ENCODE peak calls at places on chromosomes 2 and 18, in five cellular contexts. B is mammary epithelial cell; U is fibroblast of lung; R is hepatocyte; W is CD4-positive, alpha-beta memory T cell. I is an unnamed sample.
A peak's percentile ranks its signal among the peaks of the same experiment; 100 is the strongest.

GRCh38 chr18:2955966-2956521 is 56.9 kb downstream of the LPIN2 start:
- DNase-seq in B (no peak), U (no peak), R (no peak), W (peak; percentile 56), I (no peak)

GRCh38 chr18:79611040-79611681 is 68.4 kb upstream of the CTDP1 start:
- DNase-seq in B (peak; percentile 33), U (peak; percentile 47), R (peak; percentile 78), W (no peak), I (peak; percentile 44)

GRCh38 chr2:72830273-72830672 is 4.4 kb upstream of the EXOC6B start:
- DNase-seq in B (no peak), U (no peak), R (no peak), W (no peak), I (no peak)

GRCh38 chr2:103159018-103159417 is 397.2 kb downstream of the TMEM182 start:
- DNase-seq in B (no peak), U (no peak), R (no peak), W (no peak), I (no peak)

GRCh38 chr2:70541481-70542020 is 12.1 kb downstream of the TGFA start:
- DNase-seq in B (peak; percentile 79), U (no peak), R (no peak), W (no peak), I (no peak)

GRCh38 chr2:101295895-101296294 is 12.6 kb downstream of the RNF149 start:
- DNase-seq in B (no peak), U (peak; percentile 56), R (no peak), W (no peak), I (no peak)

GRCh38 chr18:55549474-55550104 is 38.4 kb downstream of the TCF4 start:
- DNase-seq in B (no peak), U (no peak), R (no peak), W (no peak), I (no peak)

GRCh38 chr2:226795281-226796011 is 4.2 kb downstream of the IRS1 start:
- DNase-seq in B (peak; percentile 48), U (peak; percentile 40), R (no peak), W (no peak), I (no peak)

GRCh38 chr18:34767601-34768027 is 57.5 kb downstream of the DTNA start:
- DNase-seq in B (peak; percentile 93), U (peak; percentile 82), R (no peak), W (no peak), I (no peak)

GRCh38 chr2:124323321-124323720 is 298.2 kb downstream of the CNTNAP5 start:
- DNase-seq in B (no peak), U (peak; percentile 6), R (peak; percentile 56), W (no peak), I (no peak)

GRCh38 chr2:222293660-222294630 is 4.9 kb downstream of the PAX3 start:
- DNase-seq in B (no peak), U (no peak), R (no peak), W (no peak), I (no peak)

GRCh38 chr2:64941751-64942150 is 47.4 kb upstream of the SLC1A4 start:
- DNase-seq in B (no peak), U (no peak), R (no peak), W (no peak), I (no peak)

GRCh38 chr2:201860541-201861154 is 54.3 kb downstream of the CDK15 start:
- DNase-seq in B (peak; percentile 65), U (peak; percentile 91), R (peak; percentile 84), W (peak; percentile 50), I (peak; percentile 76)

GRCh38 chr2:191103793-191104192 is 47.0 kb downstream of the STAT4 start:
- DNase-seq in B (peak; percentile 52), U (no peak), R (no peak), W (no peak), I (no peak)

GRCh38 chr2:205731521-205731965 is 49.2 kb downstream of the NRP2 start:
- DNase-seq in B (no peak), U (peak; percentile 86), R (peak; percentile 50), W (no peak), I (no peak)

GRCh38 chr2:15952451-15953142 is 12.2 kb downstream of the MYCN start:
- DNase-seq in B (no peak), U (no peak), R (no peak), W (no peak), I (no peak)

GRCh38 chr18:39742015-39742466 is 2176.4 kb upstream of the CELF4 start:
- DNase-seq in B (no peak), U (peak; percentile 51), R (peak; percentile 8), W (no peak), I (no peak)

GRCh38 chr2:173963323-173963816 is 1.8 kb downstream of the SP3 start:
- DNase-seq in B (peak; percentile 69), U (peak; percentile 83), R (peak; percentile 73), W (peak; percentile 84), I (no peak)

GRCh38 chr18:54671291-54671881 is 80.3 kb downstream of the DYNAP start:
- DNase-seq in B (peak; percentile 11), U (peak; percentile 62), R (peak; percentile 52), W (peak; percentile 17), I (no peak)

GRCh38 chr2:88265352-88265960 is 95.3 kb downstream of the THNSL2 start:
- DNase-seq in B (no peak), U (peak; percentile 18), R (peak; percentile 51), W (no peak), I (no peak)

GRCh38 chr2:128279786-128280701 is 38.6 kb downstream of the HS6ST1 start:
- DNase-seq in B (no peak), U (no peak), R (no peak), W (no peak), I (no peak)

GRCh38 chr18:46536215-46536874 is 120.7 kb downstream of the LOXHD1 start:
- DNase-seq in B (peak; percentile 70), U (no peak), R (no peak), W (no peak), I (no peak)

GRCh38 chr2:181904022-181904632 is 12.6 kb downstream of the ITPRID2 start:
- DNase-seq in B (no peak), U (peak; percentile 67), R (peak; percentile 45), W (peak; percentile 37), I (peak; percentile 15)

GRCh38 chr2:221203846-221204245 is 368.3 kb downstream of the EPHA4 start:
- DNase-seq in B (no peak), U (no peak), R (peak; percentile 32), W (no peak), I (no peak)

GRCh38 chr2:43221660-43222471 is 4.5 kb downstream of the ZFP36L2 start:
- DNase-seq in B (peak; percentile 86), U (peak; percentile 99), R (peak; percentile 95), W (peak; percentile 54), I (peak; percentile 90)
- H3K4me1 ChIP-seq in B (peaks cover 46% of the 10 kb centered on the region), U (peaks cover 19% of the 10 kb centered on the region), R (peaks cover 38% of the 10 kb centered on the region), W (peaks cover 47% of the 10 kb centered on the region), I (no peaks in the 10 kb centered on the region)

GRCh38 chr2:78980871-78981270 is 44.6 kb upstream of the REG3G start:
- DNase-seq in B (no peak), U (no peak), R (no peak), W (no peak), I (no peak)

GRCh38 chr2:78982638-78983330 is 42.7 kb upstream of the REG3G start:
- DNase-seq in B (no peak), U (no peak), R (no peak), W (no peak), I (no peak)

GRCh38 chr2:78977661-78978145 is 47.8 kb upstream of the REG3G start:
- DNase-seq in B (no peak), U (no peak), R (no peak), W (no peak), I (no peak)

GRCh38 chr2:78978340-78978739 is 47.2 kb upstream of the REG3G start:
- DNase-seq in B (no peak), U (no peak), R (no peak), W (no peak), I (peak; percentile 47)

GRCh38 chr2:78979380-78980238 is 45.9 kb upstream of the REG3G start:
- DNase-seq in B (no peak), U (peak; percentile 6), R (peak; percentile 84), W (no peak), I (peak; percentile 76)
- H3K4me1 ChIP-seq in B (no peaks in the 10 kb centered on the region), U (no peaks in the 10 kb centered on the region), R (no peaks in the 10 kb centered on the region), W (no peaks in the 10 kb centered on the region), I (no peaks in the 10 kb centered on the region)

GRCh38 chr2:171785450-171785849 is 98.2 kb downstream of the DYNC1I2 start:
- DNase-seq in B (no peak), U (no peak), R (no peak), W (no peak), I (no peak)
- H3K4me1 ChIP-seq in B (no peaks in the 10 kb centered on the region), U (no peaks in the 10 kb centered on the region), R (no peaks in the 10 kb centered on the region), W (no peaks in the 10 kb centered on the region), I (no peaks in the 10 kb centered on the region)

DNA sequence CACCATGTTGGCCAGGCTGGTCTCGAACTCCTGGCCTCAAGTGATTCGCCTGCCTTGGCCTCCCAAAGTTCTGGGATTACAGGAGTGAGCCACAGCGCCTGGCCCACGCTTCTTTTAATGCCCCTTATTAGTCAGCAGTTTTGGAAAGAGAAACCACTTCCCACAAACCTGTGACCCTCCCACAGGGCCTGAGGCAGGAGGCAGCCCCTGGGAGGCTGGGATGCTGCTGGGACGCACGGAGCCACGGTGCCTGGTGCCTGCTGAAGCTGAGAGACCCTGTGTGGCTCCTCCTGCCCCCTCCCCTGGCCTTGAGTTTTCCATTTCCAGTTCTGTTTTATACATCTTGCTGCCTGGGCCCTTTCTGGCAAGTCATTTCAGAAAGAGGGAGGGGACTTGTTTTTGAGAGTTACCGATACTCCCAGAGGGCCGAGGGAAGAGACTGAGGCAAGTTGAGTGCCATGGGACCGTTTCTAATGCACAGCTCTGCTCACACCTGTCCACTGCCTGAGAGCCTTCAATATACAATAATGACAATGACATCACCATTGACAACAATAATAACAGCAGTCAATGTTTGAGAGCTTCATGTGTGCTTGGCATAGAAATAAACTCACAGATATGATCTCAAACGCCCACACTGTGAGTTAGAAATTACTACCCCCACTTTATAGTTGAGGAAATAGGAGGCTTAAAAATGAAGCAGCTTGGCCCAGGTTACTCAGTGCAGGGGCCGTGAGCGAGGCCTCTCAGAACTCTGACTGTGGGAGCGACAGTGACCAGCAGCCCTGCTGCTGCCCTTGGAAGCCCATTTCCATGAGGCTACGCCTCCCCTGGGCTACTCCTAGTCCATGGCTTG is 78.1 kb upstream of the YWHAQ start:
- DNase-seq in B (no peak), U (no peak), R (no peak), W (no peak), I (no peak)
- H3K4me1 ChIP-seq in B (peaks cover 8% of the 10 kb centered on the region), U (peaks cover 2% of the 10 kb centered on the region), R (peaks cover 2% of the 10 kb centered on the region), W (peaks cover 55% of the 10 kb centered on the region), I (peaks cover 6% of the 10 kb centered on the region)

DNA sequence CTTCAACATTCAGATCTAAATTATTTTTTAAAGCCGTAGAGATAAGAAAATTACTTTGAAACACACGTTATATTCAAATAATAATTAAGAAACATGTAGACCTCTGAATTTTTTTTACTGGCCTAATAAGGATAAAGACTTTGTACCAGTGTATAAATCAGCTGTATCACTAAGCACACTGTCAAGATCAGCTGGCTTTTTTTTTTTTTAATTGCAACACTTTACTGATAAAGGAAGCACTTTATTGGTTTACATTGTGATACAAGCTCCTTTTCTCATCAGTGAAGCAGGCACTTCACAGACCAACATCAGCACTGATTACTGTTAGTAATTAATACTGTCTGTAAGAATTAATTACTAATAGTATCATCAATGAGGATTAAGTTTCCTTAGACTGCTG is 88.5 kb downstream of the RBBP8 start:
- DNase-seq in B (no peak), U (no peak), R (no peak), W (no peak), I (no peak)
- H3K4me1 ChIP-seq in B (no peaks in the 10 kb centered on the region), U (no peaks in the 10 kb centered on the region), R (no peaks in the 10 kb centered on the region), W (peaks cover 10% of the 10 kb centered on the region), I (no peaks in the 10 kb centered on the region)

I was measured in NT2/D1.